ENCODE peak calls at places on chromosomes 12 and 14, in seven cellular contexts. One of them, this sample, is unnamed.
A peak's percentile ranks its signal among the peaks of the same experiment; 100 is the strongest.

GRCh38 chr14:50677527-50678063 is 9.5 kb upstream of the SAV1 start:
- DNase-seq in neural crest cell: no peak
- DNase-seq in mucosa of gallbladder: no peak
- DNase-seq in AG09309: no peak
- DNase-seq in pancreas: no peak
- DNase-seq in thyroid gland: no peak
- DNase-seq in substantia nigra: no peak
- DNase-seq in this sample: no peak

GRCh38 chr12:47458273-47458672 is 247.6 kb downstream of the RPAP3 start:
- DNase-seq in mucosa of gallbladder: peak; percentile 81
- DNase-seq in neural crest cell: no peak
- DNase-seq in AG09309: no peak
- DNase-seq in thyroid gland: no peak
- DNase-seq in substantia nigra: no peak
- DNase-seq in pancreas: no peak
- DNase-seq in this sample: no peak

GRCh38 chr12:60752589-60752988 is 1156.8 kb downstream of the SLC16A7 start:
- DNase-seq in substantia nigra: no peak
- DNase-seq in mucosa of gallbladder: no peak
- DNase-seq in pancreas: no peak
- DNase-seq in neural crest cell: no peak
- DNase-seq in AG09309: no peak
- DNase-seq in thyroid gland: no peak
- DNase-seq in this sample: no peak

GRCh38 chr14:45633220-45633984 is 380.4 kb upstream of the MIS18BP1 start:
- DNase-seq in thyroid gland: no peak
- DNase-seq in AG09309: no peak
- DNase-seq in neural crest cell: no peak
- DNase-seq in substantia nigra: no peak
- DNase-seq in pancreas: no peak
- DNase-seq in mucosa of gallbladder: no peak
- DNase-seq in this sample: no peak

GRCh38 chr12:98828802-98829600 is 183.9 kb downstream of the APAF1 start:
- DNase-seq in pancreas: no peak
- DNase-seq in substantia nigra: no peak
- DNase-seq in mucosa of gallbladder: no peak
- DNase-seq in AG09309: no peak
- DNase-seq in neural crest cell: no peak
- DNase-seq in thyroid gland: no peak
- DNase-seq in this sample: no peak

GRCh38 chr12:79933580-79934264 is 1.2 kb downstream of the PPP1R12A start:
- DNase-seq in mucosa of gallbladder: no peak
- DNase-seq in AG09309: no peak
- DNase-seq in substantia nigra: peak; percentile 2
- DNase-seq in thyroid gland: peak; percentile 39
- DNase-seq in neural crest cell: no peak
- DNase-seq in pancreas: no peak
- DNase-seq in this sample: no peak

GRCh38 chr14:96001866-96002510 is 37.2 kb upstream of the C14orf132 start:
- DNase-seq in substantia nigra: no peak
- DNase-seq in thyroid gland: no peak
- DNase-seq in pancreas: peak; percentile 15
- DNase-seq in mucosa of gallbladder: no peak
- DNase-seq in neural crest cell: no peak
- DNase-seq in AG09309: no peak
- DNase-seq in this sample: no peak

GRCh38 chr14:101977311-101978071 is 13.1 kb downstream of the DYNC1H1 start:
- DNase-seq in AG09309: no peak
- DNase-seq in mucosa of gallbladder: no peak
- DNase-seq in neural crest cell: no peak
- DNase-seq in pancreas: no peak
- DNase-seq in substantia nigra: no peak
- DNase-seq in thyroid gland: no peak
- DNase-seq in this sample: no peak

GRCh38 chr12:48671231-48671856 is 10.7 kb downstream of the KANSL2 start:
- DNase-seq in AG09309: no peak
- DNase-seq in mucosa of gallbladder: no peak
- DNase-seq in substantia nigra: no peak
- DNase-seq in neural crest cell: no peak
- DNase-seq in pancreas: no peak
- DNase-seq in thyroid gland: no peak
- DNase-seq in this sample: no peak

GRCh38 chr14:102931580-102932285 is 9.3 kb downstream of the AMN start:
- DNase-seq in mucosa of gallbladder: no peak
- DNase-seq in neural crest cell: no peak
- DNase-seq in pancreas: peak; percentile 54
- DNase-seq in substantia nigra: no peak
- DNase-seq in thyroid gland: no peak
- DNase-seq in AG09309: no peak
- DNase-seq in this sample: no peak

GRCh38 chr14:37584211-37585100 is 10.6 kb downstream of the FOXA1 start:
- DNase-seq in mucosa of gallbladder: no peak
- DNase-seq in substantia nigra: no peak
- DNase-seq in AG09309: no peak
- DNase-seq in thyroid gland: no peak
- DNase-seq in neural crest cell: no peak
- DNase-seq in pancreas: peak; percentile 75
- DNase-seq in this sample: no peak

GRCh38 chr12:100528044-100528443 is 45.4 kb upstream of the GAS2L3 start:
- DNase-seq in AG09309: no peak
- DNase-seq in mucosa of gallbladder: no peak
- DNase-seq in thyroid gland: no peak
- DNase-seq in neural crest cell: no peak
- DNase-seq in pancreas: no peak
- DNase-seq in substantia nigra: no peak
- DNase-seq in this sample: no peak

GRCh38 chr12:21992823-21993222 is 51.6 kb upstream of the ABCC9 start:
- DNase-seq in pancreas: no peak
- DNase-seq in thyroid gland: no peak
- DNase-seq in substantia nigra: no peak
- DNase-seq in AG09309: no peak
- DNase-seq in mucosa of gallbladder: no peak
- DNase-seq in neural crest cell: no peak
- DNase-seq in this sample: no peak

GRCh38 chr14:69505338-69506240 is 21.1 kb downstream of the PLEKHD1 start:
- DNase-seq in substantia nigra: no peak
- DNase-seq in neural crest cell: no peak
- DNase-seq in thyroid gland: peak; percentile 52
- DNase-seq in pancreas: peak; percentile 20
- DNase-seq in mucosa of gallbladder: no peak
- DNase-seq in AG09309: no peak
- DNase-seq in this sample: no peak

GRCh38 chr14:75979071-75979571 is 2.7 kb downstream of the TGFB3 start:
- DNase-seq in thyroid gland: no peak
- DNase-seq in substantia nigra: peak; percentile 28
- DNase-seq in pancreas: peak; percentile 74
- DNase-seq in neural crest cell: peak; percentile 31
- DNase-seq in mucosa of gallbladder: no peak
- DNase-seq in AG09309: no peak
- DNase-seq in this sample: no peak

GRCh38 chr14:77022219-77022852 is 6.2 kb downstream of the IRF2BPL start:
- DNase-seq in mucosa of gallbladder: no peak
- DNase-seq in substantia nigra: no peak
- DNase-seq in pancreas: no peak
- DNase-seq in neural crest cell: no peak
- DNase-seq in thyroid gland: peak; percentile 31
- DNase-seq in AG09309: no peak
- DNase-seq in this sample: no peak

GRCh38 chr14:76810953-76811400 is 1.7 kb downstream of the ANGEL1 start:
- DNase-seq in pancreas: no peak
- DNase-seq in thyroid gland: no peak
- DNase-seq in mucosa of gallbladder: no peak
- DNase-seq in neural crest cell: no peak
- DNase-seq in substantia nigra: no peak
- DNase-seq in AG09309: no peak
- DNase-seq in this sample: no peak

GRCh38 chr12:80053048-80053790 is 46.1 kb upstream of the OTOGL start:
- DNase-seq in substantia nigra: peak; percentile 10
- DNase-seq in pancreas: no peak
- DNase-seq in neural crest cell: no peak
- DNase-seq in mucosa of gallbladder: peak; percentile 46
- DNase-seq in thyroid gland: peak; percentile 29
- DNase-seq in AG09309: peak; percentile 75
- DNase-seq in this sample: no peak

GRCh38 chr14:86708846-86709339 is 1178.9 kb downstream of the FLRT2 start:
- DNase-seq in pancreas: no peak
- DNase-seq in thyroid gland: no peak
- DNase-seq in substantia nigra: no peak
- DNase-seq in mucosa of gallbladder: peak; percentile 30
- DNase-seq in neural crest cell: no peak
- DNase-seq in AG09309: no peak
- DNase-seq in this sample: no peak

GRCh38 chr14:93007225-93007997 is 84.5 kb downstream of the CHGA start:
- DNase-seq in pancreas: peak; percentile 41
- DNase-seq in substantia nigra: no peak
- DNase-seq in mucosa of gallbladder: no peak
- DNase-seq in thyroid gland: no peak
- DNase-seq in AG09309: peak; percentile 35
- DNase-seq in neural crest cell: no peak
- DNase-seq in this sample: no peak

GRCh38 chr12:112239020-112239419 is 113.7 kb downstream of the TRAFD1 start:
- DNase-seq in AG09309: no peak
- DNase-seq in thyroid gland: peak; percentile 33
- DNase-seq in substantia nigra: no peak
- DNase-seq in neural crest cell: no peak
- DNase-seq in pancreas: no peak
- DNase-seq in mucosa of gallbladder: no peak
- DNase-seq in this sample: no peak

GRCh38 chr14:92759300-92759678 is 10.9 kb upstream of the LGMN start:
- DNase-seq in neural crest cell: no peak
- DNase-seq in mucosa of gallbladder: no peak
- DNase-seq in pancreas: no peak
- DNase-seq in AG09309: no peak
- DNase-seq in substantia nigra: no peak
- DNase-seq in thyroid gland: no peak
- DNase-seq in this sample: peak; percentile 66

GRCh38 chr12:128026696-128027574 is 240.0 kb upstream of the TMEM132C start:
- DNase-seq in AG09309: no peak
- DNase-seq in substantia nigra: no peak
- DNase-seq in pancreas: no peak
- DNase-seq in mucosa of gallbladder: peak; percentile 44
- DNase-seq in thyroid gland: no peak
- DNase-seq in neural crest cell: no peak
- DNase-seq in this sample: no peak

GRCh38 chr12:23949212-23950010 is at the start of gene SOX5:
- DNase-seq in thyroid gland: peak; percentile 65
- DNase-seq in AG09309: no peak
- DNase-seq in mucosa of gallbladder: peak; percentile 47
- DNase-seq in neural crest cell: peak; percentile 48
- DNase-seq in pancreas: peak; percentile 29
- DNase-seq in substantia nigra: no peak
- DNase-seq in this sample: peak; percentile 72

GRCh38 chr14:91373591-91374245 is 43.9 kb downstream of the CCDC88C start:
- DNase-seq in substantia nigra: no peak
- DNase-seq in mucosa of gallbladder: no peak
- DNase-seq in neural crest cell: no peak
- DNase-seq in AG09309: no peak
- DNase-seq in thyroid gland: no peak
- DNase-seq in pancreas: no peak
- DNase-seq in this sample: no peak

GRCh38 chr12:2242206-2242605 is 189.4 kb downstream of the CACNA1C start:
- DNase-seq in pancreas: no peak
- DNase-seq in substantia nigra: no peak
- DNase-seq in AG09309: no peak
- DNase-seq in neural crest cell: no peak
- DNase-seq in thyroid gland: no peak
- DNase-seq in mucosa of gallbladder: no peak
- DNase-seq in this sample: no peak

GRCh38 chr12:26730546-26731085 is 102.4 kb downstream of the ITPR2 start:
- DNase-seq in pancreas: no peak
- DNase-seq in neural crest cell: no peak
- DNase-seq in thyroid gland: no peak
- DNase-seq in AG09309: no peak
- DNase-seq in substantia nigra: no peak
- DNase-seq in mucosa of gallbladder: no peak
- DNase-seq in this sample: no peak

GRCh38 chr14:68628605-68629310 is 164.1 kb downstream of the ZFP36L1 start:
- DNase-seq in AG09309: no peak
- DNase-seq in neural crest cell: no peak
- DNase-seq in thyroid gland: peak; percentile 72
- DNase-seq in mucosa of gallbladder: peak; percentile 57
- DNase-seq in pancreas: no peak
- DNase-seq in substantia nigra: no peak
- DNase-seq in this sample: no peak

GRCh38 chr14:61569783-61570182 is 125.5 kb upstream of the HIF1A start:
- DNase-seq in substantia nigra: no peak
- DNase-seq in pancreas: no peak
- DNase-seq in neural crest cell: no peak
- DNase-seq in mucosa of gallbladder: no peak
- DNase-seq in AG09309: peak; percentile 98
- DNase-seq in thyroid gland: peak; percentile 44
- DNase-seq in this sample: no peak

GRCh38 chr12:20508362-20508761 is 140.0 kb downstream of the PDE3A start:
- DNase-seq in AG09309: no peak
- DNase-seq in thyroid gland: no peak
- DNase-seq in pancreas: no peak
- DNase-seq in neural crest cell: no peak
- DNase-seq in mucosa of gallbladder: no peak
- DNase-seq in substantia nigra: no peak
- DNase-seq in this sample: no peak

GRCh38 chr12:75047885-75048525 is 161.6 kb downstream of the KCNC2 start:
- DNase-seq in substantia nigra: no peak
- DNase-seq in pancreas: no peak
- DNase-seq in mucosa of gallbladder: no peak
- DNase-seq in neural crest cell: no peak
- DNase-seq in AG09309: no peak
- DNase-seq in thyroid gland: no peak
- DNase-seq in this sample: no peak

GRCh38 chr12:102950107-102950949 is 7.1 kb upstream of the ASCL1 start:
- DNase-seq in neural crest cell: no peak
- DNase-seq in AG09309: no peak
- DNase-seq in thyroid gland: no peak
- DNase-seq in substantia nigra: peak; percentile 8
- DNase-seq in mucosa of gallbladder: peak; percentile 50
- DNase-seq in pancreas: no peak
- DNase-seq in this sample: peak; percentile 92

This sample was measured in NCI-H774.